ENCODE peak calls at places on chromosomes 11 and 22, in seven cellular contexts. X is IMR-90, G is adipocyte, Q is sigmoid colon, B is gastrocnemius medialis, O is H1, N is HCT116. U is an unnamed sample. For H3K27me3, H3K4me1 and H3K9me3, the result is how much of the 10 kb centered on the place peaks cover.

GRCh38 chr11:134386945-134387344 is 25.1 kb downstream of the B3GAT1 start:
- DNase-seq in X (no peak), G (no peak), Q (no peak), B (no peak), O (no peak), N (no peak), U (no peak)

GRCh38 chr11:92528051-92528450 is 303.4 kb downstream of the FAT3 start:
- DNase-seq in X (peak), G (peak), Q (no peak), B (no peak), O (no peak), N (no peak), U (no peak)

GRCh38 chr22:30183861-30184278 is 62.7 kb downstream of the LIF start:
- DNase-seq in X (peak), G (peak), Q (no peak), B (no peak), O (no peak), N (no peak), U (no peak)

GRCh38 chr11:65791719-65792213 is 4.9 kb downstream of the OVOL1 start:
- DNase-seq in X (no peak), G (no peak), Q (no peak), B (no peak), O (no peak), N (no peak), U (no peak)

GRCh38 chr22:32904044-32904443 is 102.5 kb downstream of the TIMP3 start:
- DNase-seq in X (peak), G (peak), Q (peak), B (no peak), O (no peak), N (peak), U (no peak)

GRCh38 chr22:32557424-32557823 is 82.8 kb downstream of the FBXO7 start:
- DNase-seq in X (no peak), G (no peak), Q (peak), B (no peak), O (no peak), N (no peak), U (no peak)

GRCh38 chr22:25702046-25702445 is 39.9 kb upstream of the MYO18B start:
- DNase-seq in X (peak), G (peak), Q (no peak), B (no peak), O (no peak), N (no peak), U (no peak)

GRCh38 chr22:44108076-44108475 is 72.6 kb upstream of the PARVG start:
- DNase-seq in X (no peak), G (no peak), Q (no peak), B (no peak), O (no peak), N (no peak), U (no peak)

GRCh38 chr11:34707462-34707840 is 86.6 kb downstream of the EHF start:
- DNase-seq in X (no peak), G (no peak), Q (no peak), B (no peak), O (no peak), N (no peak), U (no peak)

GRCh38 chr11:44136176-44136945 is 40.9 kb downstream of the EXT2 start:
- DNase-seq in X (no peak), G (peak), Q (no peak), B (no peak), O (no peak), N (no peak), U (no peak)

GRCh38 chr11:130389315-130389935 is 39.0 kb downstream of the ADAMTS8 start:
- DNase-seq in X (no peak), G (no peak), Q (no peak), B (no peak), O (no peak), N (no peak), U (peak)

GRCh38 chr11:122981388-122982264 is at the start of gene BSX:
- DNase-seq in X (peak), G (peak), Q (no peak), B (no peak), O (peak), N (no peak), U (peak)

GRCh38 chr11:85756401-85757200 is 54.3 kb downstream of the SYTL2 start:
- DNase-seq in X (no peak), G (no peak), Q (no peak), B (no peak), O (no peak), N (no peak), U (no peak)

GRCh38 chr11:97610000-97610399 is 1220.2 kb downstream of the JRKL start:
- DNase-seq in X (no peak), G (peak), Q (no peak), B (no peak), O (no peak), N (no peak), U (no peak)

GRCh38 chr11:67732045-67732787 is 57.8 kb upstream of the ALDH3B2 start:
- DNase-seq in X (no peak), G (no peak), Q (no peak), B (no peak), O (peak), N (peak), U (no peak)

GRCh38 chr11:4184163-4184916 is 89.7 kb downstream of the RRM1 start:
- DNase-seq in X (peak), G (no peak), Q (no peak), B (no peak), O (no peak), N (no peak), U (no peak)

GRCh38 chr11:111308140-111308539 is 9.8 kb downstream of the POU2AF3 start:
- DNase-seq in X (peak), G (no peak), Q (no peak), B (no peak), O (no peak), N (no peak), U (peak)

GRCh38 chr11:103499710-103500340 is 390.6 kb downstream of the DYNC2H1 start:
- DNase-seq in X (peak), G (no peak), Q (no peak), B (no peak), O (no peak), N (no peak), U (no peak)

GRCh38 chr22:26367402-26368245 is 61.4 kb upstream of the ASPHD2 start:
- DNase-seq in X (peak), G (peak), Q (no peak), B (no peak), O (peak), N (peak), U (no peak)

GRCh38 chr22:19800761-19801244 is 40.2 kb downstream of the TBX1 start:
- DNase-seq in X (peak), G (peak), Q (peak), B (no peak), O (no peak), N (no peak), U (peak)

GRCh38 chr22:27456696-27457503 is 344.7 kb downstream of the MN1 start:
- DNase-seq in X (peak), G (peak), Q (no peak), B (no peak), O (no peak), N (no peak), U (no peak)

GRCh38 chr11:65493367-65494176 is 5.3 kb upstream of the MALAT1 start:
- DNase-seq in X (peak), G (peak), Q (peak), B (peak), O (no peak), N (peak), U (peak)

GRCh38 chr22:44366372-44367310 is 53.9 kb upstream of the SHISAL1 start:
- DNase-seq in X (peak), G (no peak), Q (peak), B (no peak), O (no peak), N (no peak), U (no peak)

GRCh38 chr22:28935713-28936112 is 52.3 kb downstream of the ZNRF3 start:
- DNase-seq in X (no peak), G (no peak), Q (no peak), B (no peak), O (no peak), N (no peak), U (no peak)

GRCh38 chr11:92045325-92045724 is 179.3 kb upstream of the FAT3 start:
- DNase-seq in X (no peak), G (no peak), Q (no peak), B (no peak), O (no peak), N (no peak), U (no peak)

GRCh38 chr22:28345304-28345703 is 334.3 kb downstream of the TTC28 start:
- DNase-seq in X (no peak), G (peak), Q (no peak), B (no peak), O (no peak), N (no peak), U (peak)

GRCh38 chr11:65277878-65278277 is 16.1 kb downstream of the POLA2 start:
- DNase-seq in X (no peak), G (no peak), Q (peak), B (no peak), O (no peak), N (no peak), U (no peak)

GRCh38 chr11:2743427-2744110 is 43.8 kb upstream of the KCNQ1OT1 start:
- DNase-seq in X (no peak), G (no peak), Q (no peak), B (no peak), O (no peak), N (no peak), U (no peak)
- H3K27me3 ChIP-seq in X (under half), G (under half), Q (under half), B (under half), O (under half), N (under half), U (under half)

GRCh38 chr11:25983280-25983679 is 348.6 kb upstream of the ANO3 start:
- DNase-seq in X (no peak), G (no peak), Q (no peak), B (no peak), O (no peak), N (no peak), U (no peak)

GRCh38 chr11:25981998-25982397 is 349.9 kb upstream of the ANO3 start:
- DNase-seq in X (peak), G (peak), Q (no peak), B (no peak), O (no peak), N (no peak), U (no peak)
- H3K4me1 ChIP-seq in X (under half), G (under half), Q (under half), B (under half), O (under half), N (under half), U (under half)

GRCh38 chr22:48541401-48542098 is 1286.1 kb downstream of the BRD1 start:
- DNase-seq in X (no peak), G (no peak), Q (no peak), B (no peak), O (no peak), N (no peak), U (no peak)

GRCh38 chr22:48536691-48537591 is 1290.7 kb downstream of the BRD1 start:
- DNase-seq in X (no peak), G (no peak), Q (peak), B (peak), O (no peak), N (no peak), U (no peak)

GRCh38 chr22:48538291-48538820 is 1289.3 kb downstream of the BRD1 start:
- DNase-seq in X (no peak), G (no peak), Q (no peak), B (no peak), O (no peak), N (no peak), U (no peak)

GRCh38 chr22:48535868-48536690 is 1291.6 kb downstream of the BRD1 start:
- DNase-seq in X (no peak), G (no peak), Q (no peak), B (no peak), O (no peak), N (no peak), U (no peak)

GRCh38 chr22:48539261-48539660 is 1288.4 kb downstream of the BRD1 start:
- DNase-seq in X (no peak), G (no peak), Q (no peak), B (no peak), O (no peak), N (no peak), U (no peak)
- H3K9me3 ChIP-seq in X (half or more), G (under half), Q (under half), B (under half), O (under half), N (under half), U (under half)

DNA sequence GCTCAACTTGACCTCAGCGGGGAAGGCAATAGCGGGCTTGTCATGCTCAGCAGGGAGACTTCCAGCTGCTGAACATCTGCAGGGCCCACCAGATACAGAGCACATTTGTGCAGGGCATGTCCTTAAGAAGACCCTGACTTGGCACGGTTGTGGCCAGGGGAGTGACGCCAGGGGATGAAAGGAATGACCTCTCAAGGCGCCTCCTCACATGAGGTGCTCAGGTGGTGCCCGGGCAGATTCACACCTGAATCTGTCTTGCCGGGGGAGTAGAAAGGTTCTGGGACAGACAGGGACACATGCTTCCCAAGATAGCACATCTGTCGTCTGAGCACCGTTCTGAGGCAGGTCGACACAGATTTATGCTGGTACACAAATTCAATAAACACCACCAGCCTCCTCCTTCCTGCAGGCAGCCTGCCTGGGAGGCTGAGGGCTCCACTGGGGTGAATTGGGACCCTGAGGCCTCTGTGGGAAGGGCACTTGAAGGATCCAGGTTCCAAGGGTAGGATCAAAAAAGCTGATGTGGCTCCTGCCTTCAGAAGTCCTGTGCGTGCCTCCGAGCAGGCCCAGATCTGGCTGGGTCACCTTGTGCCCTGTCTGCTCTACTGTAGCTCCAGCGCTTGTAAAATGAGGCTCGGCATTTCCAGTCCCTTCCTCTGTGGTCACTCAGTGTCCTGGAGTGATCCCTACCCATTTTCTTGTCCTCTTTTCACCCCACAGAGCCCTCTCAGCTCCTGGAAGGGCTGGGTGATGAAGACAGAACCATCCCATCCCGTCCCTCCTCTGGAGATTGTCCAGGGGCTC is 49.6 kb upstream of the NECTIN1 start:
- DNase-seq in X (no peak), G (no peak), Q (no peak), B (no peak), O (no peak), N (no peak), U (no peak)
- H3K27me3 ChIP-seq in X (under half), G (under half), Q (under half), B (under half), O (under half), N (under half), U (under half)

DNA sequence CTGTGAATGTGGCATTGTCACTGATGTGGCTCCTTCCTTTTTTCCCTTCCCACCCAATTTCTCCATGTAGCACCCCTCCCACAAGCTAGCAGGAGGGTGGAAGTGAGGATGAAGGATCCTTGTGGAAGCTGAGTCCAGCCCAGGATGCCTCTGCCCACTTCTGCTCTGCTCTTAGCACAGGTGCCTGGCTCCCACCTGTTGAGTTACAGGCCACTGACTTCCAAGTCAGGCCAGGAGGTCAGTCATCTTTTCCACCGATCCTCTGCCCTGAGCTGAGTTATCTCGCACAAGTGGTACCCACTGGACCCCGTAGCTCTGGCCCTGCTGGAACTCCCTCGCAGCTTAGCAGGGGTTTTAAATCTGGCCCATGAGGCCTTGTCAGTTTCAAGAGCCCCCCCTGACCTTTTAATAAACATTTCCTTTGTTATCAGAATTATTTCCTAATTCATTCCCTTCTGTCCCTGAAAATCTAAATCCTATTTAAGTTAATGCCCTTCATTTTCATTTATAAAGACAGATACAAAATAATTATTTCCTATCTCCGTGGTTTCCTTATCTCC is 125.3 kb upstream of the CADM1 start:
- DNase-seq in X (no peak), G (no peak), Q (no peak), B (no peak), O (no peak), N (no peak), U (no peak)
- H3K4me1 ChIP-seq in X (under half), G (under half), Q (under half), B (under half), O (under half), N (under half), U (under half)

DNA sequence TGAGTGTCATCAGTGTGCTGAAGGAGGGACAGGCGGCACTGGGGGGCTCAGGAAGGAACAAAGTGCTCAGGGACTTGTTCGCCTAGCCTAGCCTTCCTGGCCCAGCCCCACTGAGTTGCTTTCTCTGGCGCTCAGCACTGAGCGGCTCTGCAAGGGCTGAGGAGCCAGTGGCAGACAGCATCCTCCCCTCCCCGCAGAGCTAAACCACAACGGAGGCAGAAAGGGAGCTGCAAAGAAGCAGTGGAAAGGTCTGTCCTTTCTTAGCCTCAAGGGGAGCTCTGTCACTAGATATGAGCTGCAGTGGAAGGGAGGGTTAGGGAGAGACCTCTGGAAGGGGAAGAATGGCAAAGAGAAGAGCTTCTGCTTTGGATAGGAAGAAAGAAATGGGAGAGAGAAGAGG is 89.7 kb upstream of the PHOX2A start:
- DNase-seq in X (no peak), G (no peak), Q (no peak), B (no peak), O (peak), N (no peak), U (no peak)
- H3K9me3 ChIP-seq in X (under half), G (under half), Q (under half), B (under half), O (under half), N (under half), U (under half)

GRCh38 chr11:113247231-113247630 is 67.2 kb upstream of the TTC12 start:
- DNase-seq in X (no peak), G (no peak), Q (no peak), B (no peak), O (no peak), N (no peak), U (no peak)
- H3K27me3 ChIP-seq in X (under half), G (under half), Q (under half), B (under half), O (under half), N (half or more), U (under half)

GRCh38 chr11:73312806-73313403 is 4.8 kb downstream of the ARHGEF17 start:
- DNase-seq in X (peak), G (peak), Q (peak), B (no peak), O (no peak), N (no peak), U (no peak)

GRCh38 chr11:73312036-73312435 is 4.0 kb downstream of the ARHGEF17 start:
- DNase-seq in X (no peak), G (no peak), Q (peak), B (no peak), O (no peak), N (no peak), U (no peak)

GRCh38 chr11:73310076-73310475 is 2.0 kb downstream of the ARHGEF17 start:
- DNase-seq in X (no peak), G (no peak), Q (peak), B (no peak), O (no peak), N (no peak), U (peak)

GRCh38 chr11:73310661-73311393 is 2.8 kb downstream of the ARHGEF17 start:
- DNase-seq in X (no peak), G (no peak), Q (peak), B (no peak), O (no peak), N (no peak), U (peak)

DNA sequence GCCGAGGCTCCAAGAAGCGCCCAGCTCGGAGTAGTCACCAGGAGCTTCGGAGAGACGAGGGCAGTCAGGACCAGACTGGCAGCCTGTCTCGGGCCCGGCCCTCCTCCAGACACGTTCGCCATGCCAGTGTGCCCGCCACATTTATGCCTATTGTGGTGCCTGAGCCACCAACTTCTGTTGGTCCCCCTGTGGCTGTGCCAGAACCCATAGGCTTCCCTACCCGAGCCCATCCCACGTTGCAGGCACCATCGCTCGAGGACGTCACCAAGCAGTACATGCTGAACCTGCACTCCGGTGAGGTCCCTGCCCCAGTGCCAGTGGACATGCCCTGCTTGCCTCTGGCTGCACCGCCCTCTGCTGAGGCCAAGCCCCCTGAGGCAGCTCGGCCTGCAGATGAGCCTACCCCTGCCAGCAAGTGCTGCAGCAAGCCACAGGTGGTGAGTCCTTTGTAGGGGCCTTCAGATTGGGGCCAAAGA is 3.4 kb downstream of the ARHGEF17 start:
- DNase-seq in X (no peak), G (no peak), Q (peak), B (no peak), O (no peak), N (no peak), U (peak)
- H3K4me1 ChIP-seq in X (half or more), G (half or more), Q (under half), B (under half), O (under half), N (under half), U (under half)

GRCh38 chr11:74220376-74220775 is 49.3 kb downstream of the PPME1 start:
- DNase-seq in X (no peak), G (peak), Q (no peak), B (no peak), O (no peak), N (no peak), U (no peak)

GRCh38 chr11:74221816-74222215 is 50.7 kb downstream of the PPME1 start:
- DNase-seq in X (peak), G (no peak), Q (no peak), B (no peak), O (no peak), N (no peak), U (no peak)

GRCh38 chr11:74226907-74227306 is 55.8 kb downstream of the PPME1 start:
- DNase-seq in X (no peak), G (no peak), Q (no peak), B (no peak), O (no peak), N (no peak), U (no peak)

GRCh38 chr11:74225565-74225964 is 54.5 kb downstream of the PPME1 start:
- DNase-seq in X (no peak), G (no peak), Q (no peak), B (no peak), O (no peak), N (no peak), U (no peak)
- H3K9me3 ChIP-seq in X (under half), G (under half), Q (under half), B (under half), O (under half), N (under half), U (under half)

U was measured in right cardiac atrium.